ENCODE peak calls at places on chromosomes 13 and 19, in seven cellular contexts. E is fibroblast of mammary gland, R is tibial artery, G is tibial nerve, J is foreskin fibroblast, F is AG04450, U is GM06990. C is an unnamed sample.

GRCh38 chr13:48804836-48805601 is 151.3 kb downstream of the CYSLTR2 start:
- DNase-seq in E (peak; percentile 76), J (peak; percentile 70), G (no peak), F (no peak), U (no peak), R (no peak), C (no peak)

GRCh38 chr13:38566023-38566422 is 120.9 kb upstream of the FREM2 start:
- DNase-seq in E (no peak), J (no peak), R (no peak), G (no peak), F (no peak), U (no peak), C (no peak)

GRCh38 chr13:30696278-30697176 is 38.8 kb upstream of the ALOX5AP start:
- DNase-seq in F (no peak), R (peak; percentile 77), E (peak; percentile 45), J (no peak), U (no peak), G (no peak), C (peak; percentile 54)

GRCh38 chr19:11710313-11710712 is 28.4 kb downstream of the ZNF823 start:
- DNase-seq in U (no peak), E (no peak), F (no peak), J (no peak), G (no peak), R (no peak), C (no peak)

GRCh38 chr13:113584205-113584869 is at the start of gene TFDP1:
- DNase-seq in E (peak; percentile 81), R (peak; percentile 67), U (peak; percentile 96), J (peak; percentile 92), G (peak; percentile 15), F (peak; percentile 55), C (peak; percentile 82)

GRCh38 chr13:31001647-31002046 is 69.2 kb downstream of the TEX26 start:
- DNase-seq in J (no peak), E (no peak), G (no peak), U (no peak), R (no peak), F (no peak), C (peak; percentile 22)

GRCh38 chr19:2777952-2778683 is 5.0 kb downstream of the SGTA start:
- DNase-seq in G (no peak), E (no peak), R (no peak), F (no peak), U (no peak), J (no peak), C (no peak)

GRCh38 chr19:1422943-1423342 is 15.3 kb upstream of the RPS15 start:
- DNase-seq in U (no peak), J (no peak), R (peak; percentile 60), G (no peak), E (no peak), F (no peak), C (no peak)

GRCh38 chr19:44111910-44112463 is 1.2 kb upstream of the ZNF225 start:
- DNase-seq in G (no peak), F (peak; percentile 67), U (no peak), R (no peak), E (peak; percentile 91), J (peak; percentile 93), C (peak; percentile 96)

GRCh38 chr19:49233163-49233562 is 75.6 kb downstream of the TRPM4 start:
- DNase-seq in G (no peak), E (no peak), J (no peak), R (no peak), F (no peak), U (no peak), C (no peak)

GRCh38 chr13:39612023-39612637 is 9.1 kb upstream of the LHFPL6 start:
- DNase-seq in J (peak; percentile 83), R (no peak), U (no peak), E (peak; percentile 78), F (peak; percentile 43), G (peak; percentile 99), C (peak; percentile 91)

GRCh38 chr19:13526552-13526951 is 20.3 kb upstream of the CACNA1A start:
- DNase-seq in R (no peak), J (peak; percentile 24), F (no peak), U (no peak), G (no peak), E (peak; percentile 15), C (no peak)
- TF ChIP-seq CTCF in R (no peak), J (peak; percentile 19), F (peak; percentile 25), U (peak; percentile 41), G (no peak), E (peak; percentile 36), C (peak; percentile 11)

GRCh38 chr19:4067396-4068057 is 828 bp upstream of the ZBTB7A start:
- DNase-seq in E (no peak), G (no peak), J (no peak), U (no peak), F (no peak), R (no peak), C (no peak)
- H3K4me3 ChIP-seq in E (peak overlapping the region; percentile 34), G (peak overlapping the region; percentile 100), J (peak overlapping the region; percentile 66), U (peak overlapping the region; percentile 87), F (peak overlapping the region; percentile 69), R (peak overlapping the region; percentile 98), C (peak overlapping the region; percentile 78)

GRCh38 chr19:13089139-13089856 is 13.4 kb downstream of the LYL1 start:
- DNase-seq in E (no peak), U (no peak), R (no peak), G (no peak), J (no peak), F (no peak), C (no peak)
- TF ChIP-seq CTCF in E (peak; percentile 40), U (peak; percentile 58), R (peak; percentile 32), G (peak; percentile 31), J (peak; percentile 37), F (peak; percentile 48), C (peak; percentile 50)

GRCh38 chr13:96294930-96295657 is 205.2 kb downstream of the HS6ST3 start:
- DNase-seq in U (no peak), J (no peak), R (no peak), E (no peak), F (no peak), G (no peak), C (no peak)
- H3K4me3 ChIP-seq in U (no peak overlapping the region), J (no peak overlapping the region), R (no peak overlapping the region), E (no peak overlapping the region), F (no peak overlapping the region), G (no peak overlapping the region), C (no peak overlapping the region)

GRCh38 chr13:94799330-94799729 is 87.0 kb upstream of the SOX21 start:
- DNase-seq in F (no peak), R (no peak), E (no peak), G (no peak), U (no peak), J (no peak), C (no peak)

GRCh38 chr13:94795292-94795691 is 82.9 kb upstream of the SOX21 start:
- DNase-seq in E (no peak), J (no peak), F (no peak), R (no peak), G (no peak), U (no peak), C (no peak)

GRCh38 chr13:94798738-94799137 is 86.4 kb upstream of the SOX21 start:
- DNase-seq in R (no peak), F (no peak), J (no peak), G (no peak), E (no peak), U (no peak), C (no peak)

DNA sequence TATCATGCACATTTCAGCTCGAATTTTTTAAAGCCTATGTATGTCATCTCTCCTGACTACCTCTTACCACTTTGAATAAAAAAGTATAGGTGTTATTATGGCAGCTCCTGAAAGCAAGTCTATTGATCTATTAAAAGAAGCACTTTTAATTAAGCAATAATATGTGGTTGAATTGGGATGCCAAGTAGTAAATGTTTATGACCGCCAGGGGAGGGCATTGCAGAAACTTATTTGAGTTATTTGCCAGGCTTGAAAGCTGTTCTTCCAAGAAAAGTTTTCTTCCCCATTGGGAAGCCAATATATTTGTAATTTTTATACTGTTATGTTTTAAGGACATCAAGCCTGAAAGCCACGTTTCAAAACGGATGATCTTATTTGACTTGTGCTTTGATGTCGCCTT is 88.1 kb upstream of the SOX21 start:
- DNase-seq in R (no peak), F (no peak), G (no peak), U (no peak), E (no peak), J (peak; percentile 1), C (no peak)
- TF ChIP-seq CTCF in R (no peak), F (peak; percentile 4), G (no peak), U (peak; percentile 13), E (no peak), J (no peak), C (no peak)

C was measured in choroid plexus epithelial cell.